ENCODE peak calls at places on chromosomes 16 and 17, in ten cellular contexts. Y, E, Q, G, J, F, O, I, N and D are unnamed samples. For H3K36me3 and H3K4me1, the result is how much of the 10 kb centered on the place peaks cover.

GRCh38 chr16:74862743-74863244 is 88.2 kb upstream of the FA2H start:
- DNase-seq in I (no peak), E (no peak), G (no peak), J (no peak), F (no peak), Q (peak), Y (peak), N (no peak), O (no peak), D (no peak)

GRCh38 chr16:50671644-50672260 is 9.4 kb downstream of the SNX20 start:
- DNase-seq in O (no peak), J (no peak), G (peak), Q (no peak), E (no peak), Y (peak), I (peak), F (no peak), N (no peak), D (no peak)

GRCh38 chr17:27535178-27535928 is 79.1 kb downstream of the KSR1 start:
- DNase-seq in O (no peak), Y (peak), Q (no peak), G (no peak), N (no peak), I (no peak), F (no peak), E (no peak), J (no peak), D (peak)

GRCh38 chr16:57871457-57871856 is 69.2 kb upstream of the KIFC3 start:
- DNase-seq in F (no peak), E (no peak), I (no peak), N (no peak), J (no peak), G (no peak), Q (no peak), Y (peak), O (no peak), D (no peak)

GRCh38 chr17:55524440-55525220 is 13.4 kb upstream of the SMIM36 start:
- DNase-seq in I (no peak), G (no peak), J (no peak), O (no peak), N (no peak), Y (no peak), F (no peak), Q (no peak), E (no peak), D (no peak)

GRCh38 chr16:84314373-84314772 is 19.7 kb downstream of the WFDC1 start:
- DNase-seq in I (no peak), E (no peak), F (no peak), N (no peak), Y (no peak), G (no peak), J (no peak), O (no peak), Q (no peak), D (no peak)

GRCh38 chr17:20105539-20106291 is 96.6 kb downstream of the SPECC1 start:
- DNase-seq in N (no peak), O (no peak), E (no peak), F (no peak), G (no peak), J (no peak), Q (no peak), Y (no peak), I (no peak), D (no peak)

GRCh38 chr16:66606000-66606751 is 1.7 kb downstream of the CMTM3 start:
- DNase-seq in E (no peak), G (no peak), Y (no peak), O (no peak), N (no peak), Q (no peak), J (no peak), I (peak), F (no peak), D (no peak)

GRCh38 chr16:82603784-82604411 is 22.9 kb upstream of the CDH13 start:
- DNase-seq in N (peak), I (no peak), G (no peak), J (no peak), Y (peak), O (no peak), F (no peak), Q (peak), E (peak), D (peak)

GRCh38 chr16:29662000-29662728 is 883 bp upstream of the SPN start:
- DNase-seq in I (no peak), Q (no peak), N (no peak), F (no peak), E (no peak), O (no peak), J (no peak), G (no peak), Y (no peak), D (no peak)

GRCh38 chr16:11735801-11736200 is 6.9 kb downstream of the TXNDC11 start:
- DNase-seq in E (no peak), I (no peak), Y (no peak), G (no peak), N (peak), Q (no peak), F (no peak), J (no peak), O (no peak), D (no peak)

GRCh38 chr16:11737678-11738077 is 5.0 kb downstream of the TXNDC11 start:
- DNase-seq in Y (no peak), G (no peak), N (no peak), O (no peak), E (no peak), Q (no peak), J (no peak), F (no peak), I (no peak), D (no peak)

GRCh38 chr16:11734653-11735043 is 8.0 kb downstream of the TXNDC11 start:
- DNase-seq in N (no peak), J (no peak), Y (no peak), G (no peak), I (no peak), O (no peak), Q (no peak), F (no peak), E (no peak), D (no peak)

GRCh38 chr16:11736903-11737302 is 5.8 kb downstream of the TXNDC11 start:
- DNase-seq in F (no peak), E (no peak), Y (no peak), N (no peak), O (no peak), Q (no peak), I (no peak), J (no peak), G (no peak), D (peak)

GRCh38 chr16:11734025-11734652 is 8.5 kb downstream of the TXNDC11 start:
- DNase-seq in Y (no peak), J (no peak), E (no peak), Q (no peak), G (no peak), N (no peak), I (no peak), O (no peak), F (no peak), D (peak)
- H3K36me3 ChIP-seq in Y (under half), J (under half), E (half or more), Q (under half), G (half or more), N (under half), I (under half), O (under half), F (under half), D (under half)

DNA sequence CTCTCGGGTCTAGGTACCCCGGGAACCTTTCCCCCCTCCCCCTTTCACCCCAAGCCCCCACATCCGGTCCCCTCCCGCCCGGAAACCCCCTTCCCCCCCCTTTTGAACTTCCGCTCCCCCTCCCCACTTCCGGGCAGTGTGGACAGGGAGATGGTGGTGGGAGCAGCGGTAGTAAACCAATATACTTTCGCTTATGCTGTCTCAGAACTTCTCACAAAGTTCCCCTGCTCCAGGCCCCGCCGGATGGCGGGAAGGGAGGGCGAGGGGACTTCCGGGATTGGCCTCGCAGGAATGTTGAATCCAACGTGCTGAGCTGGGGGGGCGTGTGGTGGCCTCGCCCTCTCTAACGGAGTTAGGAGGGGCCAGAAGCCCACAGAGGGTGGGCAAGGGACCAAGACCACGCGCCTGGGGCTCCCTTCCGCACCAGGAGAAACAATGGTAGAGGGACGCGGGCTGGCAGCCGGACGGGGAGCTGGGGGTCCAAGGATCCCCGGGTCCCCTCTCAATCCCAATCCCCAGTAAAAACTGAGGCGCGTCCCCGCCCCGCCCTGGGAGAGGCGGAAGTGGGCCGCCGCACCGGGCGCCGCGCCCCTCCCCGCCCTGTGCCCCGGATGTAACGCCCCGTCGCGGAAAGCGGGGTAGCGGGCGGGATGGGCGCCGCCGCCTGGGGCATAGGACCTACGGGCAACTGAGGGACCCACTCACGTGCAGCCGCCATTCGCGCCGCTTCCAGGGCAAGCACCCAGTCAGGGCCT is 742 bp downstream of the PFN1 start:
- DNase-seq in O (no peak), E (peak), F (peak), N (peak), I (peak), Q (peak), G (peak), Y (peak), J (no peak), D (peak)
- H3K4me1 ChIP-seq in O (under half), E (under half), F (under half), N (under half), I (under half), Q (under half), G (half or more), Y (under half), J (under half), D (half or more)

GRCh38 chr17:35534694-35535093 is 2.8 kb downstream of the SLFN12L start:
- DNase-seq in J (no peak), F (no peak), I (no peak), E (no peak), Q (no peak), N (no peak), G (no peak), O (no peak), Y (no peak), D (no peak)
- H3K4me3 ChIP-seq in J (no peak), F (no peak), I (peak), E (no peak), Q (no peak), N (no peak), G (peak), O (no peak), Y (no peak), D (peak)

GRCh38 chr17:1379930-1380313 is 20.1 kb downstream of the YWHAE start:
- DNase-seq in N (no peak), G (peak), F (no peak), I (no peak), Q (no peak), E (no peak), O (no peak), Y (no peak), J (no peak), D (no peak)
- H3K36me3 ChIP-seq in N (under half), G (under half), F (under half), I (under half), Q (under half), E (under half), O (under half), Y (under half), J (under half), D (under half)

GRCh38 chr16:4365014-4365406 is 6.6 kb upstream of the VASN start:
- DNase-seq in J (no peak), I (peak), N (no peak), Q (no peak), E (no peak), F (no peak), G (no peak), Y (no peak), O (no peak), D (no peak)
- H3K4me1 ChIP-seq in J (under half), I (under half), N (under half), Q (under half), E (under half), F (under half), G (under half), Y (under half), O (under half), D (under half)

GRCh38 chr17:31007695-31008373 is 37.0 kb downstream of the RNF135 start:
- DNase-seq in Y (no peak), G (no peak), I (no peak), F (no peak), Q (no peak), J (no peak), O (no peak), N (no peak), E (no peak), D (no peak)
- H3K4me3 ChIP-seq in Y (peak), G (peak), I (peak), F (peak), Q (peak), J (peak), O (peak), N (peak), E (peak), D (peak)

DNA sequence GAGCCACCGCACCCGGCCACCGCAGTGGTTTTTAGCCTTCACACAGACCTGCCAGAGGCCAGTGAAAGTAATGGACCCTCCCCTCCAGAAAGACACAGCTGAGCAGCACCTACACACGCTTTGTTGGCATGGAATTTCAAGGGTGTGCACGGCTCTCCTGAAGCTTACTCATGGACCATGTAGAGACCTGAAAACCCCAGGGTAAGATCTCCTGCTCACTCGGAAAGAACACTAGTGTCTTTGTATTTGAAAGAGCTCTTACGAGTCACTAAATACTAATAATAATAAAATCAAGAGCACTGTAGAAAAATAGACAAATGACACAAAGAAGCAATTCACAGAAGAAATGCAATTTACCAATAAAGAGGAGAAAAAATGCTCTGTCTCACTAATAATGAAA is 20.0 kb downstream of the SLC43A2 start:
- DNase-seq in Y (peak), E (no peak), G (no peak), Q (no peak), I (no peak), J (no peak), N (no peak), O (no peak), F (no peak), D (no peak)
- H3K36me3 ChIP-seq in Y (under half), E (under half), G (under half), Q (under half), I (under half), J (under half), N (under half), O (under half), F (under half), D (under half)

GRCh38 chr17:15233971-15234370 is 31.2 kb downstream of the PMP22 start:
- DNase-seq in O (no peak), Q (no peak), Y (no peak), F (no peak), G (no peak), I (no peak), E (no peak), N (no peak), J (no peak), D (no peak)
- H3K4me1 ChIP-seq in O (under half), Q (under half), Y (under half), F (under half), G (under half), I (under half), E (under half), N (under half), J (under half), D (under half)

GRCh38 chr17:42674755-42675347 is 1.9 kb downstream of the PLEKHH3 start:
- DNase-seq in Y (no peak), F (no peak), O (no peak), N (peak), Q (no peak), G (no peak), J (no peak), I (no peak), E (no peak), D (peak)
- H3K4me3 ChIP-seq in Y (peak), F (no peak), O (peak), N (peak), Q (peak), G (no peak), J (peak), I (peak), E (peak), D (peak)

DNA sequence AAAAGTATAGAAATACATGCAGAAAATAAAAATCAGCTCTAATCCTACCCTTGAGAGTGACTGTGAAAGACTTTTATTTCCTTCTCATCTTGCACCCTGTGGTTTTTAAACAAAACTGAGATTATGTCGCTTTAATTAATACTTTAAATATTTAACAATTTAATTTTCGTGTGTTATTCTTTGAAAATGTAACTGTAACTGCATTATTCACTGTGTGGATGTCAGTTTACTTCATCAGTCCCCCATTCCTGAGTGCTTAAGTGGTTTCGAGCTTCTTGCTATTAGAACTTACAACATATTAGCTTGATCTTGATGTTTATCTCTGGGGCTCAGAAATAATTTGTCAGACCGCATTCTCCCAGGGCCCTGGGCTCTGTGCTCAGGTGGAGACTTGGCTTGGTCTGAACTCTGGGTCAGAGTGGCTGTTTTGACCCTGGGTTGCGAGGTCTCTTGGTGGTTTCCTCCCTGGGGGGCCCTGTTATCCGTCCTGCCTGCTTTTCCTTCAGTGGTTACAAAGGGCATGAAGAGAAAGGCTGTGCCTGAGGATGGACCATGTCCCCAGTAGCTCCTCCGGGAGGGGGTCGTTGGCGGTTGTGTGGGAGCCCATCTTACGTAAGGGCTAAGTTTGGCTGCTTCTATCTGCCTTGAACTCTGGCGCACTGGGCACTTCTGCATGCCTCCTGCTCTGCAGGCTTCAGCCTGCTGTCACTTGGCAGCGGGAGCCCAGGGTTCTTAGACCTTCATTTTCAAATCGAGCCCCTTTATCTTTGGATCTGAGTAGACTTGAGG is 25.7 kb downstream of the AKAP1 start:
- DNase-seq in O (no peak), I (no peak), Q (no peak), J (no peak), G (no peak), F (no peak), N (no peak), E (no peak), Y (peak), D (no peak)
- H3K36me3 ChIP-seq in O (under half), I (under half), Q (under half), J (under half), G (under half), F (under half), N (under half), E (half or more), Y (under half), D (under half)